ENCODE peak calls at places on chromosomes 6 and 20, in nine cellular contexts. Q is lower leg skin, S is LoVo, E is midbrain, C is fibroblast of the conjunctiva, D is stomach, B is neural crest cell, X is endothelial cell, R is NCI-H460. N is an unnamed sample.

GRCh38 chr6:114108119-114109002 is 137.4 kb upstream of the HDAC2 start:
- DNase-seq in X (peak), R (peak), S (peak), D (peak), Q (peak), E (peak), C (peak), B (peak), N (no peak)

GRCh38 chr20:20683922-20684321 is 28.5 kb downstream of the RALGAPA2 start:
- DNase-seq in E (no peak), S (no peak), D (no peak), Q (no peak), C (no peak), R (no peak), X (no peak), B (no peak), N (no peak)

GRCh38 chr20:58433759-58434158 is 44.7 kb downstream of the VAPB start:
- DNase-seq in S (no peak), Q (no peak), B (no peak), R (no peak), C (peak), X (no peak), E (no peak), D (no peak), N (no peak)

GRCh38 chr6:135451617-135452190 is 45.8 kb downstream of the AHI1 start:
- DNase-seq in C (peak), S (peak), X (no peak), R (peak), B (no peak), Q (no peak), E (peak), D (no peak), N (no peak)

GRCh38 chr6:98946877-98947410 is 802 bp downstream of the FBXL4 start:
- DNase-seq in C (no peak), E (no peak), D (peak), R (no peak), Q (no peak), X (no peak), B (no peak), S (peak), N (no peak)

GRCh38 chr20:53387983-53388675 is 205.5 kb downstream of the ZNF217 start:
- DNase-seq in Q (no peak), S (no peak), D (no peak), C (no peak), E (no peak), R (no peak), B (no peak), X (no peak), N (no peak)

GRCh38 chr20:43836790-43837189 is 77.9 kb upstream of the TOX2 start:
- DNase-seq in Q (peak), S (no peak), B (no peak), C (no peak), X (no peak), R (no peak), E (no peak), D (no peak), N (no peak)

GRCh38 chr6:21987501-21987957 is 309.3 kb downstream of the PRL start:
- DNase-seq in E (no peak), B (peak), D (peak), X (peak), S (no peak), Q (peak), R (peak), C (peak), N (no peak)

GRCh38 chr20:43320536-43320935 is 130.8 kb upstream of the PTPRT start:
- DNase-seq in D (no peak), C (no peak), X (no peak), B (no peak), E (no peak), Q (peak), S (no peak), R (no peak), N (no peak)

GRCh38 chr6:44004625-44005506 is 122.4 kb downstream of the MRPL14 start:
- DNase-seq in X (no peak), B (no peak), R (no peak), Q (no peak), E (no peak), C (no peak), S (no peak), D (no peak), N (no peak)

GRCh38 chr20:57857969-57858368 is 148.2 kb upstream of the PMEPA1 start:
- DNase-seq in D (no peak), X (no peak), E (no peak), C (no peak), S (no peak), Q (no peak), B (no peak), R (no peak), N (no peak)

GRCh38 chr20:64038579-64039292 is 2.8 kb downstream of the C20orf204 start:
- DNase-seq in E (no peak), Q (peak), C (no peak), B (peak), D (peak), X (peak), S (peak), R (peak), N (no peak)

GRCh38 chr20:18831830-18832229 is 18.2 kb downstream of the SCP2D1 start:
- DNase-seq in D (no peak), S (no peak), B (no peak), R (no peak), Q (no peak), E (no peak), X (no peak), C (no peak), N (no peak)

GRCh38 chr20:50219520-50220086 is 29.0 kb downstream of the CEBPB start:
- DNase-seq in S (no peak), E (no peak), C (no peak), X (no peak), Q (no peak), D (no peak), R (no peak), B (no peak), N (no peak)

GRCh38 chr6:155248021-155249001 is 15.5 kb upstream of the CLDN20 start:
- DNase-seq in C (peak), B (peak), E (peak), S (peak), R (peak), Q (peak), D (peak), X (peak), N (no peak)

GRCh38 chr6:169452117-169452868 is 198.6 kb upstream of the THBS2 start:
- DNase-seq in Q (peak), R (no peak), S (peak), D (peak), B (no peak), C (peak), X (no peak), E (no peak), N (no peak)

GRCh38 chr6:158684745-158685355 is 35.0 kb downstream of the SYTL3 start:
- DNase-seq in Q (peak), S (no peak), X (no peak), C (no peak), B (no peak), R (no peak), D (no peak), E (no peak), N (no peak)

GRCh38 chr6:30600576-30600975 is 16.5 kb downstream of the PPP1R10 start:
- DNase-seq in R (no peak), C (no peak), D (peak), S (no peak), E (no peak), Q (no peak), B (no peak), X (no peak), N (no peak)

GRCh38 chr6:99233219-99233618 is 116.3 kb downstream of the FAXC start:
- DNase-seq in R (no peak), S (no peak), X (no peak), C (no peak), E (no peak), D (no peak), Q (no peak), B (no peak), N (no peak)

GRCh38 chr6:44567406-44567805 is 179.9 kb downstream of the CDC5L start:
- DNase-seq in C (no peak), B (no peak), S (no peak), E (peak), X (no peak), R (no peak), Q (no peak), D (no peak), N (no peak)

GRCh38 chr20:25044660-25045342 is 13.1 kb downstream of the ACSS1 start:
- DNase-seq in Q (peak), S (no peak), C (no peak), R (no peak), B (no peak), E (peak), D (no peak), X (no peak), N (no peak)

GRCh38 chr20:63381781-63382431 is 20.8 kb upstream of the CHRNA4 start:
- DNase-seq in R (no peak), B (peak), Q (no peak), C (no peak), S (no peak), E (peak), X (peak), D (no peak), N (no peak)

GRCh38 chr20:22339091-22339881 is 245.1 kb downstream of the FOXA2 start:
- DNase-seq in Q (no peak), B (peak), C (peak), S (peak), D (no peak), E (peak), R (peak), X (peak), N (no peak)

GRCh38 chr6:3535716-3536435 is 79.0 kb upstream of the SLC22A23 start:
- DNase-seq in Q (no peak), E (no peak), C (no peak), S (no peak), B (no peak), R (no peak), X (no peak), D (no peak), N (no peak)